ENCODE peak calls at places on chromosomes 12 and 14, in five cellular contexts. One of them, this sample, is unnamed.

GRCh38 chr14:24351517-24351916 is 11.7 kb upstream of the RIPK3 start:
- DNase-seq in A172: no peak
- DNase-seq in psoas muscle: no peak
- DNase-seq in DMS153: no peak
- DNase-seq in fibroblast of the conjunctiva: no peak
- DNase-seq in this sample: no peak

GRCh38 chr14:91872011-91872476 is 4.7 kb upstream of the TC2N start:
- DNase-seq in psoas muscle: no peak
- DNase-seq in A172: no peak
- DNase-seq in fibroblast of the conjunctiva: peak
- DNase-seq in DMS153: peak
- DNase-seq in this sample: no peak

GRCh38 chr12:75665216-75665615 is 153.8 kb upstream of the KRR1 start:
- DNase-seq in fibroblast of the conjunctiva: no peak
- DNase-seq in DMS153: no peak
- DNase-seq in psoas muscle: no peak
- DNase-seq in A172: peak
- DNase-seq in this sample: no peak

GRCh38 chr12:88141425-88141773 is 489 bp downstream of the CEP290 start:
- DNase-seq in psoas muscle: no peak
- DNase-seq in A172: no peak
- DNase-seq in fibroblast of the conjunctiva: no peak
- DNase-seq in DMS153: no peak
- DNase-seq in this sample: no peak

GRCh38 chr12:13175499-13175898 is 21.0 kb upstream of the EMP1 start:
- DNase-seq in A172: peak
- DNase-seq in fibroblast of the conjunctiva: peak
- DNase-seq in psoas muscle: no peak
- DNase-seq in DMS153: no peak
- DNase-seq in this sample: peak

GRCh38 chr14:71271166-71271945 is 364.1 kb downstream of the PCNX1 start:
- DNase-seq in psoas muscle: no peak
- DNase-seq in DMS153: no peak
- DNase-seq in fibroblast of the conjunctiva: no peak
- DNase-seq in A172: no peak
- DNase-seq in this sample: no peak

GRCh38 chr14:34331728-34332623 is 130.1 kb downstream of the SPTSSA start:
- DNase-seq in DMS153: peak
- DNase-seq in psoas muscle: peak
- DNase-seq in fibroblast of the conjunctiva: no peak
- DNase-seq in A172: peak
- DNase-seq in this sample: no peak

GRCh38 chr14:98963610-98964009 is 308.4 kb downstream of the BCL11B start:
- DNase-seq in fibroblast of the conjunctiva: no peak
- DNase-seq in A172: no peak
- DNase-seq in psoas muscle: no peak
- DNase-seq in DMS153: no peak
- DNase-seq in this sample: no peak

GRCh38 chr14:100092832-100093231 is 27.6 kb downstream of the EVL start:
- DNase-seq in A172: no peak
- DNase-seq in DMS153: no peak
- DNase-seq in fibroblast of the conjunctiva: no peak
- DNase-seq in psoas muscle: no peak
- DNase-seq in this sample: no peak

GRCh38 chr12:55729592-55730446 is 1.0 kb upstream of the CD63 start:
- DNase-seq in fibroblast of the conjunctiva: no peak
- DNase-seq in A172: peak
- DNase-seq in psoas muscle: peak
- DNase-seq in DMS153: peak
- DNase-seq in this sample: no peak

GRCh38 chr12:118307069-118307954 is 65.4 kb downstream of the TAOK3 start:
- DNase-seq in DMS153: no peak
- DNase-seq in fibroblast of the conjunctiva: peak
- DNase-seq in psoas muscle: no peak
- DNase-seq in A172: peak
- DNase-seq in this sample: peak

GRCh38 chr14:72701232-72701555 is 192.7 kb downstream of the DPF3 start:
- DNase-seq in A172: no peak
- DNase-seq in DMS153: no peak
- DNase-seq in fibroblast of the conjunctiva: no peak
- DNase-seq in psoas muscle: no peak
- DNase-seq in this sample: no peak

GRCh38 chr14:32478027-32478426 is 148.9 kb downstream of the AKAP6 start:
- DNase-seq in A172: no peak
- DNase-seq in psoas muscle: no peak
- DNase-seq in DMS153: no peak
- DNase-seq in fibroblast of the conjunctiva: peak
- DNase-seq in this sample: no peak

GRCh38 chr12:943051-943450 is 6.4 kb downstream of the RAD52 start:
- DNase-seq in DMS153: no peak
- DNase-seq in A172: no peak
- DNase-seq in psoas muscle: no peak
- DNase-seq in fibroblast of the conjunctiva: no peak
- DNase-seq in this sample: no peak

GRCh38 chr12:27001663-27002062 is 12.5 kb downstream of the TM7SF3 start:
- DNase-seq in DMS153: no peak
- DNase-seq in fibroblast of the conjunctiva: no peak
- DNase-seq in A172: no peak
- DNase-seq in psoas muscle: no peak
- DNase-seq in this sample: no peak

GRCh38 chr12:95516757-95517156 is 34.5 kb downstream of the USP44 start:
- DNase-seq in A172: no peak
- DNase-seq in fibroblast of the conjunctiva: no peak
- DNase-seq in DMS153: no peak
- DNase-seq in psoas muscle: no peak
- DNase-seq in this sample: no peak